ENCODE peak calls at places on chromosomes 1 and 21, in nine cellular contexts. K, C, B, O, V, X, R, F and N are unnamed samples.

GRCh38 chr1:204059970-204060369 is 12.9 kb upstream of the SOX13 start:
- DNase-seq in C (no peak), F (no peak), X (no peak), K (no peak), V (no peak), B (no peak), O (no peak), R (no peak), N (no peak)

GRCh38 chr1:103254691-103255090 is 146.4 kb upstream of the COL11A1 start:
- DNase-seq in F (no peak), C (no peak), R (no peak), X (no peak), O (no peak), B (no peak), K (no peak), V (no peak), N (no peak)

GRCh38 chr1:110173466-110174117 is 23.3 kb downstream of the SLC6A17 start:
- DNase-seq in R (no peak), K (no peak), F (no peak), B (no peak), V (no peak), X (no peak), O (no peak), C (no peak), N (no peak)

GRCh38 chr1:162248854-162249535 is 127.7 kb downstream of the SPATA46 start:
- DNase-seq in O (no peak), V (peak), B (no peak), C (no peak), R (no peak), F (no peak), K (no peak), X (no peak), N (no peak)

GRCh38 chr1:155202731-155203515 is 4.8 kb downstream of the THBS3 start:
- DNase-seq in R (peak), F (no peak), X (no peak), V (no peak), C (no peak), B (no peak), K (no peak), O (no peak), N (no peak)

GRCh38 chr1:96521994-96522760 is 199.4 kb upstream of the PTBP2 start:
- DNase-seq in X (no peak), V (no peak), B (no peak), R (no peak), C (no peak), O (peak), K (no peak), F (no peak), N (no peak)

GRCh38 chr1:92485374-92486250 is 1.1 kb downstream of the GFI1 start:
- DNase-seq in V (peak), K (no peak), F (peak), C (no peak), X (peak), B (no peak), R (peak), O (no peak), N (peak)

GRCh38 chr1:45275054-45275453 is 51.6 kb upstream of the HPDL start:
- DNase-seq in B (no peak), X (peak), F (no peak), C (no peak), R (no peak), V (peak), O (no peak), K (no peak), N (no peak)

GRCh38 chr1:2812939-2813653 is 11.6 kb upstream of the TTC34 start:
- DNase-seq in K (no peak), X (no peak), O (no peak), B (no peak), C (no peak), R (no peak), V (no peak), F (no peak), N (no peak)

GRCh38 chr1:243748227-243748626 is 101.8 kb downstream of the AKT3 start:
- DNase-seq in R (no peak), F (no peak), V (no peak), X (no peak), K (no peak), B (no peak), O (no peak), C (no peak), N (no peak)

GRCh38 chr1:31064685-31065309 is 720 bp downstream of the PUM1 start:
- DNase-seq in X (peak), B (no peak), O (peak), C (no peak), R (peak), K (no peak), V (peak), F (peak), N (no peak)

GRCh38 chr1:55326496-55326895 is 111.3 kb upstream of the USP24 start:
- DNase-seq in B (no peak), O (no peak), V (no peak), K (no peak), R (no peak), C (no peak), X (no peak), F (no peak), N (no peak)

GRCh38 chr21:27134513-27134912 is 167.6 kb upstream of the ADAMTS5 start:
- DNase-seq in R (no peak), X (no peak), B (no peak), K (no peak), O (no peak), F (no peak), V (peak), C (no peak), N (no peak)

GRCh38 chr1:47980501-47980900 is 16.7 kb downstream of the TRABD2B start:
- DNase-seq in V (no peak), C (no peak), K (no peak), B (no peak), X (no peak), F (no peak), O (no peak), R (no peak), N (no peak)

GRCh38 chr21:14438204-14438603 is 55.3 kb upstream of the HSPA13 start:
- DNase-seq in O (no peak), X (no peak), K (no peak), V (peak), B (no peak), F (no peak), C (no peak), R (no peak), N (no peak)

GRCh38 chr21:14120091-14120734 is 90.5 kb downstream of the LIPI start:
- DNase-seq in C (peak), O (peak), V (no peak), B (no peak), F (peak), X (peak), R (no peak), K (no peak), N (peak)

GRCh38 chr21:33229776-33230517 is at the start of gene IFNAR2:
- DNase-seq in R (peak), O (peak), K (no peak), X (peak), C (no peak), V (peak), B (peak), F (peak), N (peak)

GRCh38 chr21:34526618-34527290 is 14.7 kb upstream of the KCNE1 start:
- DNase-seq in O (peak), X (peak), C (no peak), F (peak), R (no peak), V (peak), B (peak), K (peak), N (peak)

GRCh38 chr1:212152308-212152693 is 116.8 kb downstream of the DTL start:
- DNase-seq in O (no peak), K (no peak), X (no peak), R (no peak), V (peak), B (no peak), C (no peak), F (no peak), N (no peak)

GRCh38 chr1:205075642-205076155 is 8.6 kb downstream of the TMEM81 start:
- DNase-seq in O (no peak), V (no peak), B (no peak), F (no peak), X (no peak), C (no peak), K (no peak), R (no peak), N (no peak)

GRCh38 chr1:155022927-155023236 is 10.7 kb downstream of the DCST2 start:
- DNase-seq in R (no peak), C (no peak), F (peak), X (no peak), V (no peak), O (no peak), B (peak), K (no peak), N (peak)

GRCh38 chr1:198187973-198188588 is 31.3 kb downstream of the NEK7 start:
- DNase-seq in V (no peak), F (no peak), B (no peak), K (no peak), C (no peak), O (no peak), R (no peak), X (no peak), N (peak)

GRCh38 chr1:72781038-72781437 is 498.7 kb upstream of the NEGR1 start:
- DNase-seq in K (no peak), V (no peak), R (no peak), O (no peak), X (no peak), C (no peak), F (no peak), B (no peak), N (no peak)

GRCh38 chr1:235920596-235921375 is 54.1 kb upstream of the LYST start:
- DNase-seq in X (no peak), C (no peak), O (no peak), V (peak), B (no peak), F (no peak), R (no peak), K (no peak), N (no peak)

GRCh38 chr1:171055966-171056643 is 34.6 kb upstream of the FMO3 start:
- DNase-seq in V (no peak), X (no peak), R (no peak), C (no peak), F (no peak), O (no peak), K (no peak), B (no peak), N (no peak)
- TF ChIP-seq CTCF in V (no peak), X (no peak), R (no peak), C (no peak), F (no peak), O (no peak), K (no peak), B (no peak), N (no peak)

GRCh38 chr1:174324493-174324892 is 123.3 kb upstream of the GPR52 start:
- DNase-seq in K (no peak), V (no peak), F (no peak), B (no peak), X (no peak), C (no peak), O (no peak), R (no peak), N (no peak)
- H3K27ac ChIP-seq in K (no peak), V (no peak), F (no peak), B (no peak), X (peak), C (no peak), O (no peak), R (no peak), N (no peak)

GRCh38 chr1:10860218-10860617 is 63.8 kb upstream of the CASZ1 start:
- DNase-seq in R (no peak), F (no peak), B (no peak), K (no peak), V (no peak), X (no peak), O (no peak), C (no peak), N (no peak)

GRCh38 chr1:10854856-10855459 is 58.5 kb upstream of the CASZ1 start:
- DNase-seq in B (no peak), C (no peak), K (no peak), R (no peak), O (no peak), V (no peak), F (no peak), X (no peak), N (no peak)

GRCh38 chr1:10857689-10858088 is 61.2 kb upstream of the CASZ1 start:
- DNase-seq in R (no peak), X (no peak), B (no peak), F (no peak), C (no peak), O (no peak), K (no peak), V (no peak), N (no peak)

GRCh38 chr1:10856253-10856683 is 59.8 kb upstream of the CASZ1 start:
- DNase-seq in F (no peak), K (no peak), B (no peak), R (no peak), O (no peak), V (no peak), C (no peak), X (no peak), N (no peak)

GRCh38 chr1:10856863-10857598 is 60.6 kb upstream of the CASZ1 start:
- DNase-seq in F (no peak), R (no peak), O (no peak), K (no peak), V (no peak), B (no peak), C (no peak), X (no peak), N (no peak)
- TF ChIP-seq CTCF in F (no peak), R (no peak), O (no peak), K (no peak), V (no peak), B (no peak), C (no peak), X (no peak), N (no peak)

DNA sequence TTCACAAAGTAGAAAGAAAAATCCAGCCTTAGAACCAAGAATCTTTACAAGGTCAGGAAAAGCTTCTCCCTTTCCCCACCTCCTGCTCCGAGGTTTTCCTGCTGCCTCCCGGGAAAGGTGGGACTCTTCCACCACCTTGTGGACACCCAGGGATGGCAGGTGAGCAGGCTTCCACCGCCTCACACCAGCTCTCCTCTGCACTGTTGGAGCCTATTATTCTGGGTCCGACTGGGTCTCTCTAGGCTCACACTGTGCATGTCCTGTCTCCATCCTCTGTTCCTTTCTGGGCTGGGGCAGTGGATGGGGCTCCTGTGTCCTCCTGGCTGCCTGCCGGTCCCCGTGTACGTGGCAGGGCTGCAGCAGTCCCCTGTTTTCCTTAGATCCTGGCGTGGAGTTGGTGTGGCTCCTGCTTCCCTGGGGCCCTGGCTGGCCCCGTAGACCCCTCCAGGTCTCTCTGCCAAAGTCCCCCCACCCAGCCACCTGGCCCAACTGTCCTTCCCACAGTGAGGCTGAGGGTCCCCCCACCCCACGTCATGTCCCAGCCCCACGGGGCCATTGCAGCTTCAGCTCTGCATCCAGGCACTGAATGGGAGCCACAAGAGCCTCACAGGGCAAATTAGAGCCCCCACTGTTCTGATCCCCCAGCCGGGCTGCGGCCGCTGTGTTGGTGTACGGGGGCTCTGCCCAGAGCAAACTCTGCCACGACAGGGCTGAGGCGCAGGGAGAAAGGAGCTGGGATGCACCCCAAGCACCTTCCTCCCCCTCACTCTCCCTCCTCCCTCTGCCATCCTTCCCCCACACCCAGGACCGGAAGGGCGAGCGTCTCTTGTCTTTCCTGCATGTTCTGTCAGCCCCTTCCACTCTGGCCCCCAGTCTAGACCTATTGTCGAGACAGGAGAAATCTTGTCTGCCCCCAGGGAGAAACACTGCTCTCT is 3.3 kb upstream of the SLC45A1 start:
- DNase-seq in X (no peak), K (peak), F (peak), C (peak), R (peak), B (peak), O (peak), V (peak), N (peak)
- H3K27ac ChIP-seq in X (no peak), K (no peak), F (peak), C (no peak), R (no peak), B (no peak), O (peak), V (no peak), N (no peak)

GRCh38 chr21:29943885-29944284 is 4.1 kb upstream of the GRIK1 start:
- DNase-seq in C (no peak), X (no peak), K (no peak), F (no peak), V (no peak), R (no peak), B (no peak), O (no peak), N (no peak)
- TF ChIP-seq CTCF in C (no peak), X (no peak), K (no peak), F (no peak), V (peak), R (no peak), B (no peak), O (peak), N (no peak)

GRCh38 chr1:234912541-234913312 is 215.9 kb downstream of the TOMM20 start:
- DNase-seq in V (no peak), X (no peak), R (no peak), K (no peak), O (no peak), B (no peak), F (no peak), C (no peak), N (no peak)
- H3K27ac ChIP-seq in V (no peak), X (no peak), R (peak), K (no peak), O (no peak), B (no peak), F (peak), C (no peak), N (peak)